ENCODE peak calls at places on chromosome 5, in seven cellular contexts. A is NCI-H2171 treated with DMSO at 0.1 percent for 48 hours; O is CD4-positive, alpha-beta T cell; G is AG08396; W is NCI-H1436; D is stimulated activated CD4-positive, alpha-beta T cell treated with anti-CD3 and anti-CD28 coated beads, Interleukin-12 subunit alpha, Interleukin-12 subunit beta, amount 100 ng/mL, for 4 hours; Q is endothelial cell. S is an unnamed sample.

GRCh38 chr5:123116063-123116462 is 27.0 kb downstream of the PRDM6 start:
- DNase-seq in O (no peak), G (peak), W (no peak), D (no peak), Q (no peak), A (peak), S (no peak)

GRCh38 chr5:79235222-79235577 is 731 bp upstream of the JMY start:
- DNase-seq in W (no peak), A (no peak), O (no peak), G (no peak), D (no peak), Q (no peak), S (no peak)

GRCh38 chr5:143536364-143536763 is 132.9 kb upstream of the NR3C1 start:
- DNase-seq in W (no peak), G (peak), O (no peak), D (no peak), A (no peak), Q (no peak), S (no peak)

GRCh38 chr5:170076211-170076610 is 29.5 kb upstream of the FOXI1 start:
- DNase-seq in Q (no peak), G (no peak), O (no peak), W (no peak), A (no peak), D (no peak), S (no peak)

GRCh38 chr5:148542812-148543211 is 111.5 kb downstream of the HTR4 start:
- DNase-seq in W (no peak), A (no peak), D (no peak), Q (no peak), O (no peak), G (peak), S (no peak)

GRCh38 chr5:137858223-137858916 is 9.3 kb upstream of the MYOT start:
- DNase-seq in Q (no peak), W (no peak), O (no peak), D (no peak), A (no peak), G (no peak), S (no peak)

GRCh38 chr5:159773062-159773924 is 143.0 kb upstream of the ADRA1B start:
- DNase-seq in A (peak), W (peak), G (peak), O (peak), Q (peak), D (peak), S (peak)

GRCh38 chr5:14469485-14470377 is 111.9 kb upstream of the OTULINL start:
- DNase-seq in G (no peak), A (peak), Q (no peak), O (no peak), W (no peak), D (no peak), S (no peak)

GRCh38 chr5:31554552-31554951 is 22.5 kb downstream of the C5orf22 start:
- DNase-seq in D (no peak), O (no peak), A (no peak), Q (no peak), W (no peak), G (no peak), S (no peak)

GRCh38 chr5:170293273-170293672 is 4.3 kb downstream of the LCP2 start:
- DNase-seq in Q (no peak), W (no peak), G (no peak), A (no peak), D (no peak), O (no peak), S (no peak)

GRCh38 chr5:170464280-170465127 is 39.3 kb upstream of the KCNIP1 start:
- DNase-seq in G (no peak), A (no peak), O (no peak), Q (no peak), W (no peak), D (no peak), S (no peak)

GRCh38 chr5:148820778-148821395 is 5.5 kb upstream of the ADRB2 start:
- DNase-seq in W (no peak), O (no peak), G (no peak), D (no peak), Q (peak), A (no peak), S (no peak)

GRCh38 chr5:66587771-66588170 is 8.4 kb upstream of the MAST4 start:
- DNase-seq in G (no peak), Q (no peak), A (no peak), O (no peak), D (no peak), W (no peak), S (no peak)

GRCh38 chr5:3139596-3139995 is 388.1 kb upstream of the IRX2 start:
- DNase-seq in D (no peak), W (no peak), A (no peak), Q (no peak), G (no peak), O (no peak), S (no peak)

GRCh38 chr5:173078878-173079277 is 22.7 kb downstream of the CREBRF start:
- DNase-seq in A (no peak), G (no peak), W (no peak), O (no peak), Q (no peak), D (no peak), S (no peak)

GRCh38 chr5:143056792-143057579 is 286.8 kb downstream of the ARHGAP26 start:
- DNase-seq in G (no peak), Q (no peak), A (no peak), O (no peak), W (no peak), D (no peak), S (no peak)

GRCh38 chr5:68037541-68037940 is 178.0 kb upstream of the PIK3R1 start:
- DNase-seq in A (no peak), O (no peak), Q (no peak), W (no peak), G (no peak), D (no peak), S (no peak)

GRCh38 chr5:16626696-16627264 is 10.0 kb upstream of the RETREG1 start:
- DNase-seq in O (no peak), W (no peak), A (no peak), Q (no peak), G (no peak), D (no peak), S (no peak)

GRCh38 chr5:120366047-120366446 is 98.1 kb upstream of the PRR16 start:
- DNase-seq in O (no peak), G (peak), Q (no peak), W (no peak), D (no peak), A (no peak), S (no peak)

GRCh38 chr5:54440456-54440893 is 15.0 kb upstream of the HSPB3 start:
- DNase-seq in G (no peak), O (no peak), A (peak), D (no peak), W (no peak), Q (no peak), S (no peak)

GRCh38 chr5:170087168-170087817 is 18.4 kb upstream of the FOXI1 start:
- DNase-seq in O (no peak), D (no peak), A (no peak), W (no peak), Q (no peak), G (no peak), S (no peak)

GRCh38 chr5:84433461-84433860 is 48.8 kb upstream of the EDIL3 start:
- DNase-seq in D (no peak), W (no peak), Q (no peak), O (no peak), A (no peak), G (no peak), S (no peak)

GRCh38 chr5:103120607-103121200 is 603 bp downstream of the PPIP5K2 start:
- DNase-seq in A (no peak), G (peak), O (no peak), D (no peak), Q (no peak), W (no peak), S (peak)

GRCh38 chr5:174402224-174402812 is 322.1 kb upstream of the MSX2 start:
- DNase-seq in O (no peak), W (no peak), G (no peak), D (no peak), A (no peak), Q (no peak), S (no peak)

GRCh38 chr5:167245871-167246270 is 1045.6 kb upstream of the WWC1 start:
- DNase-seq in O (no peak), A (no peak), Q (no peak), W (no peak), D (no peak), G (no peak), S (no peak)

GRCh38 chr5:132428811-132429440 is 59.4 kb downstream of the SLC22A5 start:
- DNase-seq in G (no peak), Q (no peak), W (no peak), A (no peak), D (no peak), O (no peak), S (no peak)

GRCh38 chr5:157709346-157709745 is 21.9 kb upstream of the THG1L start:
- DNase-seq in D (no peak), O (no peak), Q (no peak), G (no peak), A (no peak), W (no peak), S (no peak)

GRCh38 chr5:57662991-57663390 is 180.4 kb upstream of the ACTBL2 start:
- DNase-seq in O (no peak), A (no peak), D (no peak), G (no peak), W (no peak), Q (no peak), S (no peak)

GRCh38 chr5:124819201-124819600 is 72.8 kb upstream of the ZNF608 start:
- DNase-seq in W (no peak), O (no peak), G (no peak), D (no peak), A (no peak), Q (no peak), S (no peak)

GRCh38 chr5:14178671-14179211 is 35.6 kb downstream of the TRIO start:
- DNase-seq in W (no peak), O (no peak), Q (no peak), G (peak), A (no peak), D (no peak), S (no peak)

GRCh38 chr5:96336351-96336985 is 96.6 kb downstream of the PCSK1 start:
- DNase-seq in O (peak), A (peak), D (peak), W (peak), G (peak), Q (peak), S (peak)

GRCh38 chr5:77138981-77139380 is 51.9 kb upstream of the ZBED3 start:
- DNase-seq in D (no peak), Q (no peak), W (no peak), G (no peak), O (no peak), A (peak), S (no peak)

GRCh38 chr5:116536279-116537161 is 38.1 kb downstream of the SEMA6A start:
- DNase-seq in Q (no peak), D (no peak), G (no peak), W (no peak), O (no peak), A (no peak), S (no peak)